ENCODE peak calls at places on chromosomes 6 and 20, in five cellular contexts. R, I, H, C and X are unnamed samples.

GRCh38 chr20:51206032-51206662 is 183.2 kb upstream of the KCNG1 start:
- DNase-seq in R (peak; percentile 28), I (peak; percentile 30), H (no peak), C (no peak), X (no peak)

GRCh38 chr6:17904491-17905120 is 82.8 kb downstream of the KIF13A start:
- DNase-seq in R (peak; percentile 92), I (no peak), H (no peak), C (peak; percentile 71), X (no peak)

GRCh38 chr6:5287205-5287965 is 26.1 kb downstream of the FARS2 start:
- DNase-seq in R (peak; percentile 23), I (no peak), H (no peak), C (peak; percentile 91), X (no peak)

GRCh38 chr6:35173068-35174042 is 32.2 kb upstream of the TCP11 start:
- DNase-seq in R (peak; percentile 96), I (peak; percentile 22), H (no peak), C (no peak), X (no peak)

GRCh38 chr6:38806271-38806670 is 91.2 kb downstream of the DNAH8 start:
- DNase-seq in R (no peak), I (no peak), H (no peak), C (no peak), X (no peak)

GRCh38 chr6:140462495-140463311 is 1088.3 kb upstream of the CITED2 start:
- DNase-seq in R (peak; percentile 97), I (no peak), H (no peak), C (peak; percentile 57), X (no peak)

GRCh38 chr6:48567016-48567415 is 456.0 kb upstream of the PTCHD4 start:
- DNase-seq in R (no peak), I (no peak), H (peak; percentile 30), C (no peak), X (no peak)

GRCh38 chr20:30610751-30611150 is 646.7 kb upstream of the DEFB115 start:
- DNase-seq in R (no peak), I (no peak), H (no peak), C (no peak), X (no peak)

GRCh38 chr20:46757135-46757534 is 47.7 kb downstream of the SLC2A10 start:
- DNase-seq in R (no peak), I (no peak), H (no peak), C (no peak), X (no peak)

GRCh38 chr6:158488065-158488464 is 71.8 kb upstream of the TMEM181 start:
- DNase-seq in R (no peak), I (no peak), H (no peak), C (peak; percentile 87), X (no peak)

GRCh38 chr6:108946695-108947094 is 98.5 kb downstream of the ARMC2 start:
- DNase-seq in R (no peak), I (no peak), H (no peak), C (peak; percentile 30), X (no peak)

GRCh38 chr6:7819641-7820040 is 90.9 kb downstream of the TXNDC5 start:
- DNase-seq in R (peak; percentile 58), I (no peak), H (no peak), C (no peak), X (no peak)

GRCh38 chr20:14441201-14441600 is 103.8 kb upstream of the FLRT3 start:
- DNase-seq in R (peak; percentile 18), I (no peak), H (no peak), C (peak; percentile 65), X (no peak)

GRCh38 chr6:169789944-169790927 is 38.8 kb downstream of the ERMARD start:
- DNase-seq in R (peak; percentile 76), I (peak; percentile 88), H (peak; percentile 78), C (peak; percentile 72), X (peak; percentile 90)

GRCh38 chr6:144725731-144726522 is 440.8 kb downstream of the UTRN start:
- DNase-seq in R (no peak), I (no peak), H (no peak), C (no peak), X (no peak)

GRCh38 chr20:36128463-36129176 is 25.9 kb upstream of the EPB41L1 start:
- DNase-seq in R (no peak), I (no peak), H (no peak), C (peak; percentile 79), X (no peak)

DNA sequence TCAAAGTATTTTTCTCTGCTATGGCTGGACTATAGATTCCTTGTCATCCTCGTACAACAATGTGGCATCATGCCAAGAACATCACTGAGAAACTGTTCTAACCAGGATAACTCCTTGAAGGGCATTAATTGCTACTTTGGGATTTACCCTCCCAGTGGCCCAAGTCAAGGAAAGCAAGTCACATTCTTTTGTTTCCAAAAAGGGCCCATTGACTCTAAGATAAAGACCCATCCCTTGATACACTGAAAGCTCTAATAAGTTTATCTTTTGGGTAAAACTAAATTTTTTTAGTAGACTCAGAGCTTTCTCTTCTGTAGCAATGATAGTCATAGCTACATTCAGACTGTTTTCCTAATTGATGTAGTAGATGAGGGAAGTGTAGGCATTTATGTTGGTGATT is at the start of gene OR2J3:
- DNase-seq in R (no peak), I (no peak), H (no peak), C (no peak), X (no peak)
- H2BK12ac ChIP-seq in R (no peak within 1 kb of the TSS), I (no peak within 1 kb of the TSS), H (no peak within 1 kb of the TSS), C (no peak within 1 kb of the TSS), X (no peak within 1 kb of the TSS)

GRCh38 chr6:130700397-130700796 is 126.8 kb upstream of the SMLR1 start:
- DNase-seq in R (no peak), I (no peak), H (no peak), C (no peak), X (no peak)

GRCh38 chr6:130693944-130694343 is 133.3 kb upstream of the SMLR1 start:
- DNase-seq in R (peak; percentile 77), I (no peak), H (no peak), C (no peak), X (no peak)

GRCh38 chr6:130694617-130695016 is 132.6 kb upstream of the SMLR1 start:
- DNase-seq in R (no peak), I (no peak), H (no peak), C (no peak), X (no peak)

GRCh38 chr6:130696806-130697205 is 130.4 kb upstream of the SMLR1 start:
- DNase-seq in R (no peak), I (no peak), H (no peak), C (no peak), X (no peak)

DNA sequence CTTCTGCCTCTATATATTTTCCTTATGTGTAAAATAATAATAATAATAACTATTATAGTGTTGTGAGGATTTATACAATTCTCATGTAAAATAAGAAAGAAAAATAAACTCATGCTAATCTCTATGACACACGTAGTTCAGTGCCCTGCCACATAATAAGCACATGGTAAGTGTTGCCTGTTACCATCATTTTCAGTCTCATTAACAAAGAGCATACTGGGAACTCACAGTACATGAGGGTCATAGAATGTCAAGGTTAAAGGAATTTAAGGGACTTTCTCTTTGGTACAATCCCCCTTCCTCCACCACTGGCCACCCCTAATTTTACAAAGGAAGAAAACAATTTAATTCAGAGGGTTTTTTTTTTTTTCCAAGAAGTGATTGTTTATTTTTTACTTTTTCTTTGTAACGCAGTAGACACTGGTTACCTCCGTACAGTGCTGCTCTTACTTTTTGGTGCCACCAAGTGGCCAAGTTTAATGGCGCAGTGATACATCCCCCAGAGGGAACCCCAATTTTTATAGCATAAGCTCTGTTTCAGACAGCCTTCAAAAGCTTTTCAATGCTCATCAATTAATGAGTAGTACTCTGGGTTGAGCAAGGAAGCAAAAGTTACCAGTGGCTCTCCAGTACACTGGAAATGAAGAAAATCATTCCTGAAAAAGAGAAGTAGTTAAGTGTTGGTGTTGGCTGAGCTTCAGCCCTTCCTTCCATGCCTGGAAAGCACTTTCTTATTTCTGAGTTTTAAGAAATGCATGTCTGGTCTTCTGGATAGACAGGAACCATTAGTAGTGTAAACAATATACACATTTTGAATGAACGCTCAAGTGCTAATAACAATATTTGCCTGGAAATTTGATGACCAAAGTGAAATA is 129.3 kb upstream of the SMLR1 start:
- DNase-seq in R (peak; percentile 42), I (peak; percentile 48), H (peak; percentile 29), C (peak; percentile 73), X (no peak)
- H2BK12ac ChIP-seq in R (no peak overlapping the region), I (no peak overlapping the region), H (no peak overlapping the region), C (no peak overlapping the region), X (no peak overlapping the region)

DNA sequence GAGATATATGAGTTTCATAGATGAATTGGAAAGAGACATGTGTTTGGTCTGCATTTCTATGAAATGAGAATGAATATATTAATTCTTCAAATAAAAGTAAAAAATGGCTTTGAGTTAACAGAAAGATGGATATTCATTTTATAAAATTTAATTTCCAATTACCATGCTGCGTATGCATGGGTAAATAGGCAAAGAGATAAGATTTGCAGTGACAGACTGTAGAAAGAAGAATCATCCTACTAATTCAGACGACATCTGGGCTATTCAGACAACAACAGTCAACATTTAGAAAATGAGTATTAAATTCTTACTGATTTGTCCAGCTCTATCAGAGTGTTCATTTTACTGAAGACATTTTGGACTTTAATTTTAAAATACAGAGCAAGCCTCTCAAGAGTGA is 602.2 kb upstream of the NRSN1 start:
- DNase-seq in R (no peak), I (no peak), H (no peak), C (no peak), X (no peak)
- H2BK12ac ChIP-seq in R (no peak overlapping the region), I (no peak overlapping the region), H (no peak overlapping the region), C (no peak overlapping the region), X (no peak overlapping the region)

DNA sequence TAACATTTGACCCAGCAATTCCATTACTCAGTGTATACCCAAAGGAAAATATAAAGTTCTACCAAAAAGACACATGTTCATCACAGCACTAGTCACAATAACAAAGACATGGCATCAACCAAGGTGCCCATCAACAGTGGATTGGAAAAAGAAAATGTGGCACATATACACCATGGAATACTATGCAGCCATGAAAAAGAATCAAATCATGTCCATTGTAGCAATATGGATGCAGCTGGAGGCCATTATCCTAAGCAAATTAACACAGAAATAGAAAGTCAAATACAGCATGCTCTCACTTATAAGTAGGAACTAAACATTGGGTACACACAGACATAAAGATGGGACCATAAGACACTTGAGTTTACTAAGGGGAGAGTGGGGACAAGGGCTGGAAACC is 441.9 kb upstream of the ID4 start:
- DNase-seq in R (no peak), I (no peak), H (no peak), C (no peak), X (no peak)
- H2BK12ac ChIP-seq in R (no peak overlapping the region), I (no peak overlapping the region), H (no peak overlapping the region), C (no peak overlapping the region), X (no peak overlapping the region)

GRCh38 chr6:107328081-107328480 is 131.3 kb downstream of the PDSS2 start:
- DNase-seq in R (no peak), I (no peak), H (no peak), C (no peak), X (no peak)
- H2BK12ac ChIP-seq in R (no peak overlapping the region), I (no peak overlapping the region), H (no peak overlapping the region), C (no peak overlapping the region), X (no peak overlapping the region)

GRCh38 chr6:129267028-129267427 is 384.1 kb downstream of the LAMA2 start:
- DNase-seq in R (no peak), I (no peak), H (no peak), C (no peak), X (no peak)

GRCh38 chr6:129269891-129270290 is 387.0 kb downstream of the LAMA2 start:
- DNase-seq in R (no peak), I (no peak), H (no peak), C (no peak), X (no peak)

GRCh38 chr6:129269076-129269475 is 386.1 kb downstream of the LAMA2 start:
- DNase-seq in R (peak; percentile 17), I (no peak), H (no peak), C (no peak), X (no peak)

GRCh38 chr6:129263117-129263516 is 380.2 kb downstream of the LAMA2 start:
- DNase-seq in R (no peak), I (no peak), H (no peak), C (no peak), X (no peak)

GRCh38 chr6:129264480-129265045 is 381.6 kb downstream of the LAMA2 start:
- DNase-seq in R (peak; percentile 43), I (no peak), H (no peak), C (no peak), X (no peak)
- H2BK12ac ChIP-seq in R (no peak overlapping the region), I (no peak overlapping the region), H (no peak overlapping the region), C (no peak overlapping the region), X (no peak overlapping the region)

GRCh38 chr6:147879031-147879430 is 370.5 kb downstream of the SAMD5 start:
- DNase-seq in R (peak; percentile 50), I (no peak), H (no peak), C (no peak), X (no peak)
- H2BK12ac ChIP-seq in R (no peak overlapping the region), I (no peak overlapping the region), H (no peak overlapping the region), C (no peak overlapping the region), X (no peak overlapping the region)